ENCODE peak calls at places on chromosomes 16 and 17, in ten cellular contexts. I is CD4-positive, alpha-beta T cell; Q is kidney glomerular epithelial cell; E is non-pigmented ciliary epithelial cell; N is AG09319; C is GM20000; O is IMR-90; A is cardiac fibroblast; T is left ventricle myocardium superior; G is activated T-helper 1 cell treated with anti-CD3 and anti-CD28 coated beads, Interleukin-12 subunit alpha, Interleukin-12 subunit beta, Interleukin-2, Interleukin-4 antibody, amounts not matched to agents 30 ng/mL and 10 ng/mL and 1 ng/mL, durations not matched to agents 14 hours and 24 hours and 36 hours. H is an unnamed sample.

GRCh38 chr17:7703584-7704574 is 1.1 kb upstream of the EFNB3 start:
- DNase-seq in I (no peak), Q (peak), E (no peak), N (no peak), C (no peak), O (no peak), A (peak), T (no peak), G (no peak), H (no peak)

GRCh38 chr17:41689497-41690299 is 1.0 kb downstream of the EIF1 start:
- DNase-seq in I (peak), Q (peak), E (no peak), N (peak), C (no peak), O (peak), A (peak), T (no peak), G (peak), H (no peak)

GRCh38 chr16:71880176-71880575 is 3.8 kb downstream of the ZNF821 start:
- DNase-seq in I (no peak), Q (no peak), E (no peak), N (no peak), C (no peak), O (no peak), A (no peak), T (no peak), G (no peak), H (no peak)

GRCh38 chr16:296806-297510 is 14.0 kb downstream of the PDIA2 start:
- DNase-seq in I (no peak), Q (no peak), E (no peak), N (no peak), C (no peak), O (no peak), A (no peak), T (no peak), G (no peak), H (no peak)

GRCh38 chr17:47847341-47848197 is 3.4 kb downstream of the SP6 start:
- DNase-seq in I (no peak), Q (no peak), E (no peak), N (no peak), C (no peak), O (no peak), A (no peak), T (no peak), G (no peak), H (no peak)

GRCh38 chr17:63476494-63476856 is 386 bp upstream of the ACE start:
- DNase-seq in I (no peak), Q (no peak), E (no peak), N (no peak), C (peak), O (no peak), A (no peak), T (no peak), G (no peak), H (no peak)

GRCh38 chr17:73042809-73043685 is 49.4 kb downstream of the SLC39A11 start:
- DNase-seq in I (no peak), Q (no peak), E (no peak), N (no peak), C (no peak), O (peak), A (peak), T (no peak), G (no peak), H (no peak)

GRCh38 chr16:10945065-10945787 is 862 bp downstream of the CLEC16A start:
- DNase-seq in I (no peak), Q (peak), E (no peak), N (no peak), C (no peak), O (no peak), A (no peak), T (no peak), G (no peak), H (no peak)

GRCh38 chr16:78310990-78311561 is 211.6 kb downstream of the WWOX start:
- DNase-seq in I (no peak), Q (peak), E (peak), N (no peak), C (no peak), O (peak), A (no peak), T (no peak), G (no peak), H (no peak)

GRCh38 chr17:19753661-19754463 is 5.8 kb upstream of the ALDH3A1 start:
- DNase-seq in I (no peak), Q (no peak), E (no peak), N (no peak), C (no peak), O (no peak), A (no peak), T (peak), G (no peak), H (no peak)

GRCh38 chr16:46720619-46721018 is 27.5 kb downstream of the MYLK3 start:
- DNase-seq in I (no peak), Q (no peak), E (no peak), N (no peak), C (no peak), O (no peak), A (no peak), T (no peak), G (no peak), H (no peak)

GRCh38 chr16:68732068-68732680 is 4.9 kb upstream of the CDH1 start:
- DNase-seq in I (no peak), Q (peak), E (no peak), N (no peak), C (no peak), O (no peak), A (peak), T (no peak), G (no peak), H (no peak)

GRCh38 chr16:610513-611381 is 20.0 kb upstream of the WFIKKN1 start:
- DNase-seq in I (peak), Q (no peak), E (no peak), N (no peak), C (peak), O (no peak), A (no peak), T (peak), G (no peak), H (no peak)

GRCh38 chr17:69287168-69287567 is 39.8 kb downstream of the ABCA5 start:
- DNase-seq in I (no peak), Q (no peak), E (no peak), N (no peak), C (no peak), O (peak), A (no peak), T (no peak), G (no peak), H (no peak)

GRCh38 chr16:72400257-72401078 is 228.5 kb upstream of the PMFBP1 start:
- DNase-seq in I (peak), Q (peak), E (peak), N (peak), C (peak), O (peak), A (peak), T (no peak), G (peak), H (peak)

GRCh38 chr16:28110977-28111376 is 47.5 kb upstream of the GSG1L start:
- DNase-seq in I (no peak), Q (no peak), E (no peak), N (no peak), C (no peak), O (no peak), A (no peak), T (no peak), G (no peak), H (no peak)

GRCh38 chr17:9228408-9229159 is 207.3 kb downstream of the NTN1 start:
- DNase-seq in I (no peak), Q (no peak), E (no peak), N (peak), C (no peak), O (peak), A (peak), T (no peak), G (no peak), H (no peak)

GRCh38 chr16:26665166-26665939 is 401.4 kb upstream of the C16orf82 start:
- DNase-seq in I (no peak), Q (no peak), E (no peak), N (no peak), C (no peak), O (no peak), A (no peak), T (no peak), G (no peak), H (no peak)

GRCh38 chr17:47279062-47279801 is 25.6 kb downstream of the ITGB3 start:
- DNase-seq in I (no peak), Q (peak), E (peak), N (peak), C (peak), O (peak), A (peak), T (peak), G (no peak), H (peak)

GRCh38 chr16:6573577-6573976 is 759.1 kb upstream of the RBFOX1 start:
- DNase-seq in I (no peak), Q (no peak), E (no peak), N (no peak), C (no peak), O (no peak), A (no peak), T (no peak), G (no peak), H (no peak)

GRCh38 chr16:54424043-54424451 is 137.5 kb upstream of the IRX3 start:
- DNase-seq in I (no peak), Q (no peak), E (no peak), N (no peak), C (no peak), O (no peak), A (no peak), T (no peak), G (no peak), H (no peak)

GRCh38 chr16:2584742-2585650 is 47.2 kb downstream of the PDPK1 start:
- DNase-seq in I (no peak), Q (no peak), E (no peak), N (no peak), C (no peak), O (peak), A (peak), T (peak), G (no peak), H (no peak)

GRCh38 chr16:58733248-58733670 is 857 bp downstream of the GOT2 start:
- DNase-seq in I (no peak), Q (peak), E (no peak), N (no peak), C (no peak), O (peak), A (peak), T (no peak), G (no peak), H (no peak)

GRCh38 chr17:35373532-35373983 is at the start of gene SLFN11:
- DNase-seq in I (peak), Q (no peak), E (peak), N (peak), C (peak), O (peak), A (peak), T (peak), G (peak), H (peak)

GRCh38 chr17:36221187-36221586 is 10.3 kb downstream of the CCL4L2 start:
- DNase-seq in I (no peak), Q (no peak), E (no peak), N (no peak), C (no peak), O (no peak), A (no peak), T (no peak), G (no peak), H (no peak)

GRCh38 chr17:15498107-15498506 is 30.7 kb upstream of the CDRT4 start:
- DNase-seq in I (no peak), Q (no peak), E (no peak), N (no peak), C (no peak), O (no peak), A (no peak), T (no peak), G (no peak), H (no peak)

GRCh38 chr16:75256059-75256870 is 4.8 kb upstream of the BCAR1 start:
- DNase-seq in I (no peak), Q (no peak), E (no peak), N (no peak), C (no peak), O (no peak), A (no peak), T (no peak), G (no peak), H (no peak)

H was measured in pulmonary artery endothelial cell.